ENCODE peak calls at places on chromosomes 11 and 22, in six cellular contexts. I is stimulated activated CD4-positive, alpha-beta T cell treated with anti-CD3 and anti-CD28 coated beads, Interleukin-1b, Interleukin-23, amount 100 ng/mL, for 48 hours; A is SHP77 treated with DMSO at 0.1 percent for 48 hours; N is activated CD4-positive, CD25-positive, alpha-beta regulatory T cell; R is RCC 7860; C is GM18507. X is an unnamed sample.

GRCh38 chr11:78350101-78350645 is 67.4 kb downstream of the GAB2 start:
- DNase-seq in I (no peak), A (no peak), N (no peak), R (no peak), C (no peak), X (peak)

GRCh38 chr11:70405679-70406395 is 7.5 kb downstream of the CTTN start:
- DNase-seq in I (no peak), A (no peak), N (no peak), R (no peak), C (no peak), X (no peak)

GRCh38 chr11:122048401-122048800 is 67.6 kb downstream of the BLID start:
- DNase-seq in I (no peak), A (no peak), N (no peak), R (no peak), C (no peak), X (no peak)

GRCh38 chr11:27717801-27718229 is 17.6 kb upstream of the BDNF start:
- DNase-seq in I (no peak), A (no peak), N (no peak), R (no peak), C (no peak), X (no peak)

GRCh38 chr22:28029201-28029948 is 110.3 kb upstream of the PITPNB start:
- DNase-seq in I (no peak), A (peak), N (no peak), R (peak), C (no peak), X (peak)

GRCh38 chr11:134932761-134933160 is 520.7 kb upstream of the B3GAT1 start:
- DNase-seq in I (no peak), A (no peak), N (no peak), R (no peak), C (no peak), X (no peak)

GRCh38 chr11:76235233-76236091 is 29.2 kb upstream of the WNT11 start:
- DNase-seq in I (peak), A (peak), N (peak), R (peak), C (peak), X (peak)

GRCh38 chr11:9748361-9748970 is 84.6 kb downstream of the SWAP70 start:
- DNase-seq in I (peak), A (no peak), N (peak), R (peak), C (peak), X (peak)

GRCh38 chr22:32584650-32585049 is 110.0 kb downstream of the FBXO7 start:
- DNase-seq in I (no peak), A (no peak), N (no peak), R (no peak), C (no peak), X (no peak)

GRCh38 chr11:2524446-2525165 is 79.8 kb downstream of the KCNQ1 start:
- DNase-seq in I (no peak), A (no peak), N (no peak), R (no peak), C (no peak), X (no peak)

GRCh38 chr22:37802310-37803194 is 5.2 kb upstream of the GCAT start:
- DNase-seq in I (no peak), A (peak), N (no peak), R (no peak), C (no peak), X (peak)

GRCh38 chr11:66112640-66113098 is 42.6 kb downstream of the PACS1 start:
- DNase-seq in I (no peak), A (no peak), N (no peak), R (peak), C (no peak), X (peak)

GRCh38 chr11:120337133-120337895 is 1.1 kb downstream of the ARHGEF12 start:
- DNase-seq in I (no peak), A (no peak), N (no peak), R (peak), C (no peak), X (peak)

GRCh38 chr11:68890490-68891231 is 13.0 kb downstream of the MRPL21 start:
- DNase-seq in I (no peak), A (no peak), N (no peak), R (no peak), C (no peak), X (peak)

GRCh38 chr11:26254378-26254777 is 77.6 kb upstream of the ANO3 start:
- DNase-seq in I (no peak), A (no peak), N (no peak), R (no peak), C (no peak), X (no peak)

GRCh38 chr11:69480547-69481392 is 693 bp upstream of the LINC01488 start:
- DNase-seq in I (no peak), A (no peak), N (no peak), R (no peak), C (no peak), X (no peak)

GRCh38 chr11:61059260-61059752 is 43.0 kb upstream of the CD5 start:
- DNase-seq in I (no peak), A (no peak), N (no peak), R (no peak), C (no peak), X (no peak)

GRCh38 chr11:46489668-46490560 is 98.3 kb upstream of the CHRM4 start:
- DNase-seq in I (peak), A (peak), N (no peak), R (peak), C (no peak), X (peak)

GRCh38 chr22:24271406-24271760 is 752 bp downstream of the SPECC1L start:
- DNase-seq in I (no peak), A (no peak), N (no peak), R (no peak), C (no peak), X (no peak)

GRCh38 chr11:129611661-129612566 is 203.7 kb upstream of the TMEM45B start:
- DNase-seq in I (no peak), A (no peak), N (no peak), R (no peak), C (no peak), X (no peak)

GRCh38 chr11:3146612-3147256 is 18.4 kb downstream of the OSBPL5 start:
- DNase-seq in I (no peak), A (no peak), N (no peak), R (peak), C (no peak), X (no peak)

GRCh38 chr22:20981787-20982562 is at the start of gene LZTR1:
- DNase-seq in I (peak), A (peak), N (peak), R (peak), C (peak), X (peak)

GRCh38 chr11:111947143-111947542 is 10.0 kb downstream of the DIXDC1 start:
- DNase-seq in I (no peak), A (no peak), N (no peak), R (no peak), C (no peak), X (no peak)

GRCh38 chr11:27717377-27717776 is 17.1 kb upstream of the BDNF start:
- DNase-seq in I (no peak), A (peak), N (no peak), R (no peak), C (no peak), X (no peak)

GRCh38 chr22:46593211-46593676 is 26.9 kb upstream of the GRAMD4 start:
- DNase-seq in I (no peak), A (no peak), N (no peak), R (no peak), C (no peak), X (no peak)

GRCh38 chr11:106086850-106087249 is 9.4 kb downstream of the AASDHPPT start:
- DNase-seq in I (no peak), A (no peak), N (no peak), R (no peak), C (no peak), X (no peak)

GRCh38 chr22:38921126-38921525 is 36.3 kb upstream of the APOBEC3A start:
- DNase-seq in I (no peak), A (no peak), N (no peak), R (no peak), C (no peak), X (no peak)

GRCh38 chr11:26344647-26345046 is 12.7 kb downstream of the ANO3 start:
- DNase-seq in I (no peak), A (no peak), N (no peak), R (no peak), C (no peak), X (no peak)

GRCh38 chr11:118233377-118233776 is 8.6 kb upstream of the JAML start:
- DNase-seq in I (no peak), A (no peak), N (no peak), R (no peak), C (no peak), X (no peak)

GRCh38 chr11:13223112-13223511 is 54.5 kb upstream of the BMAL1 start:
- DNase-seq in I (no peak), A (no peak), N (no peak), R (no peak), C (no peak), X (no peak)

GRCh38 chr22:37331811-37332536 is 49.7 kb downstream of the CYTH4 start:
- DNase-seq in I (no peak), A (no peak), N (no peak), R (peak), C (no peak), X (no peak)

GRCh38 chr22:38971202-38971601 is 10.9 kb upstream of the APOBEC3B start:
- DNase-seq in I (no peak), A (no peak), N (no peak), R (no peak), C (no peak), X (no peak)

GRCh38 chr11:118602331-118602730 is 5.1 kb upstream of the PHLDB1 start:
- DNase-seq in I (no peak), A (no peak), N (no peak), R (no peak), C (no peak), X (no peak)

GRCh38 chr11:93392862-93393261 is 62.3 kb downstream of the DEUP1 start:
- DNase-seq in I (no peak), A (no peak), N (no peak), R (no peak), C (no peak), X (no peak)

GRCh38 chr11:65891180-65892136 is 985 bp downstream of the CCDC85B start:
- DNase-seq in I (no peak), A (no peak), N (no peak), R (peak), C (no peak), X (peak)

GRCh38 chr11:86274503-86274902 is 27.5 kb upstream of the HIKESHI start:
- DNase-seq in I (no peak), A (no peak), N (no peak), R (no peak), C (no peak), X (peak)

GRCh38 chr22:40714514-40714966 is 35.3 kb downstream of the MCHR1 start:
- DNase-seq in I (no peak), A (no peak), N (no peak), R (peak), C (no peak), X (peak)

GRCh38 chr11:118434123-118434552 is 2.2 kb upstream of the KMT2A start:
- DNase-seq in I (no peak), A (peak), N (no peak), R (no peak), C (no peak), X (no peak)

GRCh38 chr22:46350646-46351045 is 15.1 kb downstream of the TRMU start:
- DNase-seq in I (no peak), A (no peak), N (no peak), R (no peak), C (no peak), X (no peak)

X was measured in A673.